ENCODE peak calls at places on chromosomes 7 and 10, in six cellular contexts. I is K562, P is GM12878, H is H1, A is GM12891, B is HepG2. O is an unnamed sample.
A peak's percentile ranks its signal among the peaks of the same experiment; 100 is the strongest.

GRCh38 chr10:74418285-74418872 is 267.4 kb downstream of the ADK start:
- DNase-seq in P (no peak), B (no peak), I (peak; percentile 42), A (no peak), H (no peak), O (no peak)

GRCh38 chr10:126058104-126058503 is 161.7 kb downstream of the FANK1 start:
- DNase-seq in H (peak; percentile 41), I (no peak), A (no peak), B (no peak), P (no peak), O (no peak)

GRCh38 chr7:101814081-101814995 is 3.1 kb upstream of the CUX1 start:
- DNase-seq in I (peak; percentile 90), B (peak; percentile 36), P (no peak), A (peak; percentile 69), H (peak; percentile 78), O (peak; percentile 66)

GRCh38 chr10:49526624-49527023 is 12.3 kb downstream of the ERCC6 start:
- DNase-seq in B (no peak), A (no peak), H (no peak), P (no peak), I (peak; percentile 31), O (no peak)

GRCh38 chr7:81802251-81802650 is 32.4 kb upstream of the HGF start:
- DNase-seq in P (no peak), B (no peak), I (no peak), A (no peak), H (no peak), O (no peak)

GRCh38 chr10:88243847-88244730 is 339.0 kb downstream of the RNLS start:
- DNase-seq in P (no peak), A (no peak), B (no peak), I (no peak), H (no peak), O (no peak)

GRCh38 chr10:6348091-6348862 is 145.5 kb downstream of the PFKFB3 start:
- DNase-seq in B (no peak), P (peak; percentile 93), I (no peak), A (peak; percentile 47), H (no peak), O (peak; percentile 39)

GRCh38 chr7:143048827-143049226 is 3.3 kb upstream of the OR6V1 start:
- DNase-seq in P (no peak), A (no peak), I (no peak), H (no peak), B (no peak), O (no peak)

GRCh38 chr10:17416442-17417211 is 37.8 kb downstream of the ST8SIA6 start:
- DNase-seq in P (no peak), I (no peak), A (no peak), H (no peak), B (no peak), O (no peak)

GRCh38 chr7:6159097-6159483 is 113.3 kb downstream of the CYTH3 start:
- DNase-seq in H (no peak), P (no peak), B (no peak), A (no peak), I (no peak), O (no peak)

GRCh38 chr10:88147000-88147798 is 283.8 kb downstream of the PTEN start:
- DNase-seq in A (no peak), I (no peak), H (no peak), B (no peak), P (no peak), O (no peak)

GRCh38 chr10:7383442-7383841 is 27.4 kb downstream of the SFMBT2 start:
- DNase-seq in A (no peak), B (no peak), H (no peak), P (no peak), I (peak; percentile 72), O (no peak)

GRCh38 chr10:124944982-124945381 is 3.1 kb downstream of the ZRANB1 start:
- DNase-seq in H (no peak), I (no peak), P (no peak), B (no peak), A (no peak), O (no peak)

GRCh38 chr10:21336476-21337170 is 188.9 kb downstream of the SKIDA1 start:
- DNase-seq in A (no peak), B (peak; percentile 92), I (peak; percentile 84), H (peak; percentile 62), P (no peak), O (no peak)

GRCh38 chr10:69911571-69912528 is 110.1 kb downstream of the COL13A1 start:
- DNase-seq in A (no peak), B (no peak), I (no peak), H (no peak), P (no peak), O (no peak)

GRCh38 chr7:27184342-27185012 is 555 bp downstream of the HOXA11 start:
- DNase-seq in H (peak; percentile 57), B (no peak), P (no peak), A (no peak), I (no peak), O (no peak)

GRCh38 chr10:97866524-97867219 is 17.0 kb downstream of the GOLGA7B start:
- DNase-seq in B (no peak), I (no peak), P (no peak), H (no peak), A (no peak), O (no peak)

GRCh38 chr10:131089150-131089549 is 222.4 kb downstream of the TCERG1L start:
- DNase-seq in B (no peak), P (no peak), H (no peak), I (no peak), A (no peak), O (no peak)

GRCh38 chr10:125054664-125055273 is 105.6 kb downstream of the CTBP2 start:
- DNase-seq in I (peak; percentile 0), A (no peak), B (no peak), H (no peak), P (no peak), O (no peak)

GRCh38 chr10:2909921-2910320 is 157.4 kb upstream of the PFKP start:
- DNase-seq in I (no peak), H (no peak), B (no peak), A (no peak), P (no peak), O (no peak)

DNA sequence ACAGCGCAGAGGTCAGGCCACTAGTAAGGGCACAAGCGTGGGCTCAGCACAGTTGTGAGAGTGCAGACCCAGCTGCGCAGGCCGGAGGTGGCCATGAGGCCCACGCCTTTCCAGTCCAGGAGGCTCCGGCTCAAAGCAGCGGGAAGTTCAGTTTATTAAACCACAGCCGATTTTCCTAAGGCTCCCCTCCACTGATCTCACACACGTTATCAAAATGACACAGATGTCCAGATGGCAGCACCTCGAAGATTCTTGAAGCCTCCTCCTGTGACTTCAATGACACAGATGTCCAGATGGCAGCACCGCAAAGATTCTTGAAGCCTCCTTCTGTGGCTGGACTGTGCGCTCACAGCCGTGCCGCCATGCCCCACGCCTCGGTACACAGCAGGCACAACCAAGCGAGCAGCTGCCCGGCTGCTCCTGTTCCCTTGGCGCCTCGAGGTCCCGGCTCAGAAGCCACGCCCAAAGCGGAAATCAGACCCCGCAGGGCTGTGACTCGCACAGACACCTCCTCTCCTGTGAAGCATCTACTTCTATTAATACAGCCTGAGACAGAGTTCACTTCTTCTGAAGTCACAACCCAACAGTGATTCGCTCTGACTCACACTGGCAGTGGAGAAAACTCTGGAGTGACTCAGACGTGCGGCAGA is 122.7 kb downstream of the MAD1L1 start:
- DNase-seq in P (peak; percentile 36), A (no peak), I (peak; percentile 83), H (no peak), B (peak; percentile 70), O (peak; percentile 63)
- TF ChIP-seq TAF1 in P (no peak), A (no peak), I (peak; percentile 29), H (no peak), B (no peak), O (no peak)

DNA sequence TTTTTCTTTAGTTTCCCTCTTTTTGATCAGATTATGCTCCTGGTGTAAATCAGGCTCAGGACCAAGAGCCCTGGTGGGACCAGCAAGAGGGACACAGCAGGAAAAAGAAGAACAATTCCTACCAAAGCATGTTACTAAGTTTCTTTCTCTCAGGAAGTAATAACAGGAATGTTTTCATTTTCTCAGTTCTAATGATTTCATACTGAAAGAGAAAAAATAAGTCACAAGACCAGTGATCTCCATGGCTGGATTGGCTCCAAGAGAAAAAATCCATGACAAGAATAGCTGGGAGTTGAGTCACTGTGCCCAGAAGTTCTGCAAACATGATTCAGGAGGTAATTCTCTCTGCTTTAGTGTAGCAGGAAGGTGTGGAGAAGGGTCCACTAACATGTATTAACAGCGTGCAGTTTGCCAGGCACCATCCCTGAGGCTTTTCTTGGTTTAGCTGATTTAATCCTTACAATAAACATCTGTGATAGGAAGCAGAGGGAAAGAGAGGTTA is 23.8 kb upstream of the IFIT2 start:
- DNase-seq in P (no peak), I (no peak), H (no peak), B (peak; percentile 81), A (no peak), O (no peak)
- TF ChIP-seq POLR2A in P (no peak), I (no peak), H (no peak), B (no peak), A (no peak), O (no peak)

GRCh38 chr7:157239571-157240270 is 97.1 kb upstream of the DNAJB6 start:
- DNase-seq in P (no peak), B (no peak), A (no peak), I (no peak), H (no peak), O (no peak)

GRCh38 chr7:157235357-157236018 is 96.8 kb downstream of the UBE3C start:
- DNase-seq in H (no peak), P (no peak), A (no peak), I (no peak), B (peak; percentile 16), O (no peak)

GRCh38 chr7:157234271-157234670 is 95.5 kb downstream of the UBE3C start:
- DNase-seq in H (no peak), A (no peak), P (no peak), I (no peak), B (no peak), O (no peak)

GRCh38 chr7:157241631-157242030 is 95.2 kb upstream of the DNAJB6 start:
- DNase-seq in B (no peak), I (no peak), P (no peak), A (no peak), H (no peak), O (no peak)

GRCh38 chr7:157238087-157238486 is 98.7 kb upstream of the DNAJB6 start:
- DNase-seq in B (no peak), P (no peak), H (peak; percentile 68), A (no peak), I (peak; percentile 68), O (no peak)
- TF ChIP-seq TAF1 in B (no peak), P (no peak), H (no peak), A (no peak), I (no peak), O (no peak)

DNA sequence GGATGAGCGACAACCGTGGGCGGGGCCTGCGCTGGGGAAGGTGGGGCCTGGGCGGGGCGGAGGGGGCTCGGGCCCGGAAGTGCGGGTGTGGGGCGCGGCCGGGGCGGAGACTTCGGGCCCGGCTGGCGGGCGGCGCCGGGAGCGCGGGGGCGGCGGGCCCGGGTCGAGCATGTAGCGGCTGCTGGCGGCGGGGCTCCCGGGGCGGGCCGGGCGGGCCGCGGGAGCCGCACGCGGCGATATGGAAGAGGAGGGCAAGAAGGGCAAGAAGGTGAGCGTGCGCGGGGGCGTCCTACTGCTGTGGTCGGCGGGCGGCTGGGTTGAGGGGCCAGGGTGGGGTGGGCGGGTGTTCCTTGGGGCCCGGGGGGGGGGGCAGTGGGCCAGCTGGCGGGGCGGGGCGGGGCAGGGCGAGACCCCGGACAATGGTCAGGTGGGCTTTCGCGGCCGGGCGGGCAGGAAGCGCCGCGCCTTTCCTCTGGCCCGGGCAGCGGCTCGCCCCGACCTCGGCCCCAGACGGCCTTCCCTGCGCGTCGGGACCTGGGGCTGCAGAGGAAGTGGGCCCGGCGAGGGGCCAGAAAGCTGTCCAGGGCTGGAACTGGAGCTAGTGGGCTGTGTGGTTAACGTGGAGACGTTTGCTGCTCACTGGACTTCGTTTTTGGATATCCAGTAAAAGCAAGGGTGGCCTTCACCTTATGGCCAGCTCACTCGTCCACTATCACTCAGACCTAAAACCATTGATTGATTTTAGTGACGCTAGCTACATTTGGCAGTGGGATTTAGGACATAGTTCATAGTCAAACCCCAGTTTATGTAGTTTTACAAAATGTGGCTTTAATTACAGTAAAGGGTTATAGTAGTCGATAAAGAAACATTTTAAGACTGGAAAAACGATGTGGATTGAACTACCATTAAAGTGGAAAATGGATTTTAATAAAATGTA is at the start of gene CCM2:
- DNase-seq in A (no peak), H (no peak), I (no peak), P (no peak), B (no peak), O (no peak)
- TF ChIP-seq POLR2A in A (no peak), H (peak; percentile 9), I (no peak), P (peak; percentile 67), B (no peak), O (no peak)

O was measured in GM12892.